ENCODE peak calls at places on chromosomes 4 and X, in five cellular contexts. One of them, this sample, is unnamed.
A peak's percentile ranks its signal among the peaks of the same experiment; 100 is the strongest.

GRCh38 chr4:124409044-124409443 is 303.5 kb downstream of the ANKRD50 start:
- DNase-seq in cerebellar cortex: no peak
- DNase-seq in CD8-positive, alpha-beta T cell: no peak
- DNase-seq in NCI-H460: no peak
- DNase-seq in NK-92 treated with Interleukin-12 subunit alpha and Interleukin-12 subunit beta, amount 100 ng/mL, for 24 hours: no peak
- DNase-seq in this sample: no peak

GRCh38 chr4:125681240-125681639 is 366.5 kb downstream of the FAT4 start:
- DNase-seq in CD8-positive, alpha-beta T cell: no peak
- DNase-seq in NCI-H460: no peak
- DNase-seq in NK-92 treated with Interleukin-12 subunit alpha and Interleukin-12 subunit beta, amount 100 ng/mL, for 24 hours: no peak
- DNase-seq in cerebellar cortex: no peak
- DNase-seq in this sample: no peak

GRCh38 chr4:38317238-38317637 is 346.8 kb upstream of the KLF3 start:
- DNase-seq in CD8-positive, alpha-beta T cell: no peak
- DNase-seq in NK-92 treated with Interleukin-12 subunit alpha and Interleukin-12 subunit beta, amount 100 ng/mL, for 24 hours: no peak
- DNase-seq in NCI-H460: no peak
- DNase-seq in cerebellar cortex: no peak
- DNase-seq in this sample: no peak

GRCh38 chrX:152635941-152636340 is 1.8 kb upstream of the GABRQ start:
- DNase-seq in NK-92 treated with Interleukin-12 subunit alpha and Interleukin-12 subunit beta, amount 100 ng/mL, for 24 hours: no peak
- DNase-seq in CD8-positive, alpha-beta T cell: no peak
- DNase-seq in NCI-H460: peak; percentile 46
- DNase-seq in cerebellar cortex: peak; percentile 20
- DNase-seq in this sample: no peak

GRCh38 chrX:84735025-84735424 is 232.8 kb upstream of the HDX start:
- DNase-seq in CD8-positive, alpha-beta T cell: no peak
- DNase-seq in NK-92 treated with Interleukin-12 subunit alpha and Interleukin-12 subunit beta, amount 100 ng/mL, for 24 hours: no peak
- DNase-seq in NCI-H460: no peak
- DNase-seq in cerebellar cortex: no peak
- DNase-seq in this sample: no peak

GRCh38 chrX:11765449-11765848 is 7.4 kb downstream of the MSL3 start:
- DNase-seq in NK-92 treated with Interleukin-12 subunit alpha and Interleukin-12 subunit beta, amount 100 ng/mL, for 24 hours: no peak
- DNase-seq in cerebellar cortex: no peak
- DNase-seq in CD8-positive, alpha-beta T cell: no peak
- DNase-seq in NCI-H460: no peak
- DNase-seq in this sample: no peak

GRCh38 chrX:12999422-12999821 is 24.5 kb downstream of the TMSB4X start:
- DNase-seq in NK-92 treated with Interleukin-12 subunit alpha and Interleukin-12 subunit beta, amount 100 ng/mL, for 24 hours: no peak
- DNase-seq in CD8-positive, alpha-beta T cell: no peak
- DNase-seq in NCI-H460: no peak
- DNase-seq in cerebellar cortex: no peak
- DNase-seq in this sample: no peak

GRCh38 chr4:88729146-88729755 is 31.6 kb upstream of the NAP1L5 start:
- DNase-seq in NK-92 treated with Interleukin-12 subunit alpha and Interleukin-12 subunit beta, amount 100 ng/mL, for 24 hours: no peak
- DNase-seq in cerebellar cortex: peak; percentile 48
- DNase-seq in NCI-H460: no peak
- DNase-seq in CD8-positive, alpha-beta T cell: no peak
- DNase-seq in this sample: no peak

GRCh38 chrX:109974906-109975655 is 27.8 kb upstream of the TMEM164 start:
- DNase-seq in NCI-H460: no peak
- DNase-seq in CD8-positive, alpha-beta T cell: no peak
- DNase-seq in NK-92 treated with Interleukin-12 subunit alpha and Interleukin-12 subunit beta, amount 100 ng/mL, for 24 hours: peak; percentile 1
- DNase-seq in cerebellar cortex: no peak
- DNase-seq in this sample: no peak

GRCh38 chr4:113584407-113585150 is 177.0 kb downstream of the CAMK2D start:
- DNase-seq in NCI-H460: peak; percentile 26
- DNase-seq in cerebellar cortex: peak; percentile 74
- DNase-seq in NK-92 treated with Interleukin-12 subunit alpha and Interleukin-12 subunit beta, amount 100 ng/mL, for 24 hours: no peak
- DNase-seq in CD8-positive, alpha-beta T cell: no peak
- DNase-seq in this sample: no peak

GRCh38 chr4:153731239-153731638 is 28.6 kb downstream of the RNF175 start:
- DNase-seq in NCI-H460: no peak
- DNase-seq in cerebellar cortex: no peak
- DNase-seq in CD8-positive, alpha-beta T cell: no peak
- DNase-seq in NK-92 treated with Interleukin-12 subunit alpha and Interleukin-12 subunit beta, amount 100 ng/mL, for 24 hours: no peak
- DNase-seq in this sample: no peak

GRCh38 chrX:136780738-136781137 is at the start of gene ARHGEF6:
- DNase-seq in NK-92 treated with Interleukin-12 subunit alpha and Interleukin-12 subunit beta, amount 100 ng/mL, for 24 hours: peak; percentile 27
- DNase-seq in cerebellar cortex: no peak
- DNase-seq in CD8-positive, alpha-beta T cell: no peak
- DNase-seq in NCI-H460: no peak
- DNase-seq in this sample: no peak

GRCh38 chr4:24322986-24323385 is 261.4 kb downstream of the DHX15 start:
- DNase-seq in CD8-positive, alpha-beta T cell: no peak
- DNase-seq in NK-92 treated with Interleukin-12 subunit alpha and Interleukin-12 subunit beta, amount 100 ng/mL, for 24 hours: no peak
- DNase-seq in cerebellar cortex: no peak
- DNase-seq in NCI-H460: no peak
- DNase-seq in this sample: no peak

GRCh38 chrX:45238489-45238888 is 37.8 kb upstream of the DIPK2B start:
- DNase-seq in cerebellar cortex: no peak
- DNase-seq in NCI-H460: no peak
- DNase-seq in NK-92 treated with Interleukin-12 subunit alpha and Interleukin-12 subunit beta, amount 100 ng/mL, for 24 hours: no peak
- DNase-seq in CD8-positive, alpha-beta T cell: no peak
- DNase-seq in this sample: no peak

GRCh38 chr4:12894062-12894461 is 590.1 kb downstream of the RAB28 start:
- DNase-seq in CD8-positive, alpha-beta T cell: no peak
- DNase-seq in cerebellar cortex: no peak
- DNase-seq in NK-92 treated with Interleukin-12 subunit alpha and Interleukin-12 subunit beta, amount 100 ng/mL, for 24 hours: no peak
- DNase-seq in NCI-H460: no peak
- DNase-seq in this sample: no peak

GRCh38 chr4:692771-693554 is 4.0 kb upstream of the SLC49A3 start:
- DNase-seq in cerebellar cortex: no peak
- DNase-seq in NK-92 treated with Interleukin-12 subunit alpha and Interleukin-12 subunit beta, amount 100 ng/mL, for 24 hours: no peak
- DNase-seq in CD8-positive, alpha-beta T cell: no peak
- DNase-seq in NCI-H460: no peak
- DNase-seq in this sample: no peak

GRCh38 chr4:174058846-174059245 is 224.6 kb downstream of the FBXO8 start:
- DNase-seq in NCI-H460: no peak
- DNase-seq in cerebellar cortex: no peak
- DNase-seq in CD8-positive, alpha-beta T cell: no peak
- DNase-seq in NK-92 treated with Interleukin-12 subunit alpha and Interleukin-12 subunit beta, amount 100 ng/mL, for 24 hours: no peak
- DNase-seq in this sample: no peak

This sample was measured in B cell.